ENCODE peak calls at places on chromosomes 12 and 14, in four cellular contexts. W is fibroblast of mammary gland, M is testis, Q is lower leg skin. E is an unnamed sample.

GRCh38 chr12:105294886-105295479 is 35.5 kb upstream of the C12orf75 start:
- DNase-seq in W (no peak), M (no peak), Q (no peak), E (no peak)

GRCh38 chr12:45726594-45727300 is 2.8 kb upstream of the ARID2 start:
- DNase-seq in W (peak), M (peak), Q (peak), E (peak)

GRCh38 chr12:109512608-109513007 is 35.2 kb downstream of the UBE3B start:
- DNase-seq in W (no peak), M (no peak), Q (no peak), E (no peak)

GRCh38 chr14:60631842-60632241 is 17.4 kb downstream of the SIX1 start:
- DNase-seq in W (no peak), M (no peak), Q (no peak), E (no peak)

GRCh38 chr12:128829870-128830504 is 6.2 kb upstream of the SLC15A4 start:
- DNase-seq in W (no peak), M (no peak), Q (no peak), E (no peak)

GRCh38 chr12:91835693-91836092 is 310.0 kb downstream of the BTG1 start:
- DNase-seq in W (no peak), M (no peak), Q (no peak), E (no peak)

GRCh38 chr14:73236752-73237218 is 521 bp upstream of the PAPLN start:
- DNase-seq in W (no peak), M (no peak), Q (no peak), E (no peak)

GRCh38 chr14:77843155-77843554 is 43.2 kb downstream of the ADCK1 start:
- DNase-seq in W (no peak), M (no peak), Q (no peak), E (no peak)

GRCh38 chr14:93033983-93034670 is 81.6 kb downstream of the ITPK1 start:
- DNase-seq in W (no peak), M (no peak), Q (no peak), E (peak)

GRCh38 chr14:69017706-69018105 is 38.6 kb upstream of the ACTN1 start:
- DNase-seq in W (no peak), M (no peak), Q (no peak), E (no peak)

GRCh38 chr14:77660754-77661153 is 44.3 kb upstream of the SPTLC2 start:
- DNase-seq in W (no peak), M (no peak), Q (no peak), E (no peak)

GRCh38 chr14:49464885-49465284 is 121.3 kb downstream of the RPS29 start:
- DNase-seq in W (peak), M (no peak), Q (no peak), E (no peak)
- H3K4me3 ChIP-seq in W (no peak), M (no peak), Q (no peak), E (no peak)

GRCh38 chr14:31934767-31935266 is 142.3 kb upstream of the ARHGAP5 start:
- DNase-seq in W (peak), M (peak), Q (peak), E (no peak)

GRCh38 chr14:31936100-31936499 is 141.0 kb upstream of the ARHGAP5 start:
- DNase-seq in W (no peak), M (no peak), Q (no peak), E (no peak)

GRCh38 chr14:31933716-31934115 is 143.4 kb upstream of the ARHGAP5 start:
- DNase-seq in W (no peak), M (no peak), Q (no peak), E (no peak)

GRCh38 chr14:31937730-31938346 is 139.3 kb upstream of the ARHGAP5 start:
- DNase-seq in W (peak), M (no peak), Q (peak), E (no peak)

GRCh38 chr14:31935406-31935805 is 141.7 kb upstream of the ARHGAP5 start:
- DNase-seq in W (no peak), M (no peak), Q (no peak), E (no peak)
- H3K4me3 ChIP-seq in W (no peak), M (no peak), Q (no peak), E (no peak)

GRCh38 chr14:52791204-52792096 is at the start of gene GNPNAT1:
- DNase-seq in W (peak), M (peak), Q (peak), E (peak)

GRCh38 chr14:52786887-52787286 is 4.5 kb downstream of the GNPNAT1 start:
- DNase-seq in W (no peak), M (no peak), Q (no peak), E (no peak)

GRCh38 chr14:52790011-52790755 is 1.2 kb downstream of the GNPNAT1 start:
- DNase-seq in W (no peak), M (no peak), Q (no peak), E (no peak)

GRCh38 chr14:52790756-52791203 is 627 bp downstream of the GNPNAT1 start:
- DNase-seq in W (no peak), M (no peak), Q (no peak), E (no peak)

GRCh38 chr14:52789118-52789517 is 2.3 kb downstream of the GNPNAT1 start:
- DNase-seq in W (no peak), M (no peak), Q (no peak), E (no peak)
- H3K4me3 ChIP-seq in W (peak), M (no peak), Q (no peak), E (no peak)

GRCh38 chr14:101077511-101078074 is 174.1 kb upstream of the RTL1 start:
- DNase-seq in W (no peak), M (peak), Q (no peak), E (no peak)
- H3K4me3 ChIP-seq in W (peak), M (peak), Q (no peak), E (no peak)

GRCh38 chr14:55105991-55106390 is 23.1 kb upstream of the LGALS3 start:
- DNase-seq in W (no peak), M (no peak), Q (no peak), E (no peak)

GRCh38 chr14:55101698-55102097 is 27.4 kb upstream of the LGALS3 start:
- DNase-seq in W (no peak), M (no peak), Q (no peak), E (no peak)

GRCh38 chr14:55104051-55104954 is 24.7 kb upstream of the LGALS3 start:
- DNase-seq in W (no peak), M (no peak), Q (no peak), E (no peak)

GRCh38 chr14:55102141-55102547 is 26.9 kb upstream of the LGALS3 start:
- DNase-seq in W (peak), M (peak), Q (peak), E (peak)

DNA sequence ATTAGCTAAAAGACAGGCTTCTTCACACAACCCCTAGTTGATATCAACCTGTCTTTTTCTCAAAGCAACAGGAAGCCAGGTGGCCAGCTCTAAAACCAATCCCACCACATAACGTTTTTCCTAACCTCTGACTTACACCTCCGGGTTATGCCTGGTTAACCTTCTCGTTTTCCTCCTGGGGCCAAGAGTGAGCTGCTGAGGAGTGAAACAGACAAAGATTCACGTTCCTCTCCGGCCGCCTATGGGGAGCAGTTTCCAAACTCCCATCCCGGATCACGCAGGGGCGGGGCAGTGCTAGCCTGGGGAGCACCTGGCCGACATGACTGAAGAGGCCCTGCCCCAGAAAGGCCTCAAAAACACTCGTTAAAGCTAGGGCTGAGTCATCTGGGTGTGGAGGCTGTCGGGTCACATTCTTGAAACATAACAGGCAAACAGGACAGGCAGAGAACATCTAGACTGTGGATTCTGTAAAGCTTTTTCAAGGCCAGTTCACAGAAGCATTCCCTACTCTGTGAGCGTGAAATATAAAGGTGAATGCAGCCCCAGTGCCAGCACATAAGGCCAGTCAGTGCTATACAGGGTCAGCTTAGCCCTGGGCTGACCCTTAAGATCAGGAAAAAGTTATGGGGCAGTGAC is 25.9 kb upstream of the LGALS3 start:
- DNase-seq in W (peak), M (peak), Q (peak), E (peak)
- H3K4me3 ChIP-seq in W (peak), M (no peak), Q (no peak), E (peak)

GRCh38 chr14:33908540-33909223 is 42.2 kb downstream of the EGLN3 start:
- DNase-seq in W (no peak), M (no peak), Q (no peak), E (no peak)
- H3K4me3 ChIP-seq in W (no peak), M (no peak), Q (no peak), E (no peak)